ENCODE peak calls at places on chromosomes 6 and 20, in five cellular contexts. F, W, O, Q and C are unnamed samples.

GRCh38 chr6:156865019-156865629 is 87.9 kb downstream of the ARID1B start:
- DNase-seq in F (no peak), W (no peak), O (no peak), Q (peak), C (no peak)

GRCh38 chr6:108565091-108565766 is 4.5 kb downstream of the FOXO3 start:
- DNase-seq in F (no peak), W (no peak), O (peak), Q (no peak), C (no peak)

GRCh38 chr20:10240655-10241054 is 22.0 kb downstream of the SNAP25 start:
- DNase-seq in F (no peak), W (peak), O (no peak), Q (no peak), C (no peak)

GRCh38 chr20:60095456-60095855 is 137.2 kb downstream of the CDH26 start:
- DNase-seq in F (no peak), W (no peak), O (no peak), Q (peak), C (no peak)

GRCh38 chr6:140777780-140778179 is 1354.9 kb upstream of the GJE1 start:
- DNase-seq in F (no peak), W (no peak), O (no peak), Q (no peak), C (no peak)

GRCh38 chr6:11161031-11161966 is 49.8 kb upstream of the ERVFRD-1 start:
- DNase-seq in F (no peak), W (no peak), O (no peak), Q (peak), C (no peak)

GRCh38 chr6:43936476-43936875 is 166.5 kb downstream of the VEGFA start:
- DNase-seq in F (no peak), W (no peak), O (no peak), Q (no peak), C (no peak)

GRCh38 chr20:9235518-9235917 is 166.6 kb downstream of the PLCB4 start:
- DNase-seq in F (no peak), W (no peak), O (no peak), Q (peak), C (peak)

GRCh38 chr6:73984851-73985250 is 288.8 kb downstream of the CD109 start:
- DNase-seq in F (no peak), W (no peak), O (no peak), Q (no peak), C (peak)

GRCh38 chr20:20083796-20084195 is 31.5 kb downstream of the CFAP61 start:
- DNase-seq in F (no peak), W (peak), O (peak), Q (peak), C (no peak)

GRCh38 chr6:148509152-148509571 is 166.5 kb downstream of the SASH1 start:
- DNase-seq in F (no peak), W (no peak), O (no peak), Q (peak), C (no peak)

GRCh38 chr6:6221829-6222535 is 98.5 kb downstream of the F13A1 start:
- DNase-seq in F (no peak), W (peak), O (peak), Q (no peak), C (no peak)

GRCh38 chr6:168415993-168416530 is 24.9 kb upstream of the SMOC2 start:
- DNase-seq in F (no peak), W (no peak), O (no peak), Q (no peak), C (no peak)

GRCh38 chr20:18545566-18545965 is 21.7 kb upstream of the SMIM26 start:
- DNase-seq in F (no peak), W (no peak), O (no peak), Q (no peak), C (no peak)

GRCh38 chr20:17806107-17806506 is 106.3 kb downstream of the BANF2 start:
- DNase-seq in F (no peak), W (no peak), O (no peak), Q (no peak), C (no peak)

GRCh38 chr20:44643596-44644383 is 7.7 kb downstream of the ADA start:
- DNase-seq in F (no peak), W (peak), O (peak), Q (peak), C (no peak)

GRCh38 chr6:25166955-25167753 is 112.0 kb upstream of the CARMIL1 start:
- DNase-seq in F (no peak), W (no peak), O (no peak), Q (no peak), C (no peak)

GRCh38 chr20:44098256-44098630 is 88.7 kb downstream of the JPH2 start:
- DNase-seq in F (no peak), W (no peak), O (no peak), Q (no peak), C (no peak)

GRCh38 chr6:6972456-6972855 is 135.3 kb upstream of the RREB1 start:
- DNase-seq in F (no peak), W (no peak), O (no peak), Q (peak), C (peak)

GRCh38 chr6:37205189-37205996 is 35.4 kb downstream of the PIM1 start:
- DNase-seq in F (no peak), W (no peak), O (no peak), Q (no peak), C (no peak)

GRCh38 chr6:103327079-103327478 is 1532.6 kb downstream of the HACE1 start:
- DNase-seq in F (no peak), W (no peak), O (no peak), Q (no peak), C (no peak)

GRCh38 chr20:38171301-38172010 is 6.4 kb upstream of the TGM2 start:
- DNase-seq in F (no peak), W (no peak), O (no peak), Q (no peak), C (no peak)

GRCh38 chr20:301886-302848 is 4.8 kb downstream of the ZCCHC3 start:
- DNase-seq in F (no peak), W (peak), O (no peak), Q (no peak), C (no peak)

GRCh38 chr20:15278041-15278440 is 940.6 kb upstream of the FLRT3 start:
- DNase-seq in F (no peak), W (no peak), O (no peak), Q (no peak), C (no peak)

GRCh38 chr6:1686117-1687098 is 76.7 kb downstream of the FOXC1 start:
- DNase-seq in F (peak), W (peak), O (no peak), Q (peak), C (peak)

GRCh38 chr6:120431841-120432240 is 902.4 kb downstream of the TBC1D32 start:
- DNase-seq in F (no peak), W (no peak), O (no peak), Q (no peak), C (no peak)

GRCh38 chr20:19735446-19735845 is 22.6 kb upstream of the RIN2 start:
- DNase-seq in F (peak), W (no peak), O (no peak), Q (peak), C (no peak)

GRCh38 chr6:3209114-3210023 is 18.1 kb downstream of the TUBB2B start:
- DNase-seq in F (no peak), W (peak), O (peak), Q (peak), C (peak)
- TF ChIP-seq CTCF in F (no peak), W (no peak), O (no peak), Q (peak), C (peak)

GRCh38 chr6:124393536-124393935 is 568.7 kb upstream of the RNF217 start:
- DNase-seq in F (no peak), W (no peak), O (no peak), Q (peak), C (no peak)

DNA sequence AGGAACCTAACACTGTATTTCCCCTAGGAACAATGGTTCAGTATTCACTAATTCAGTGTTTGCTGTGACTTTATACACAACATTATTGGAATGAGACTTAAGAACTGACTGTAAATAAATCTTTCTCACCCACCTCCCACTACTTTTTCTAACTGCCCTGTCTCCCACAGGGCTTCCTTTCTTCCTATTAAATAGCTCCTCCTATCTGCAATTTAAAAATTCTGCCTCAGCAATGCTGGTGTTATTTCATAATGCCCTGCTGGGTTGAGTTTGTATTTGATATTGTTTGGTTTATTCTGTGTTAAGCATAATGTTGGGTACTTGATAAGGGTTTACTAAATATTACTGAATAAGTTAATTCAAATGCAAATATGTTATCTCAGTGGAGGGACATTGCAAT is 573.1 kb upstream of the RNF217 start:
- DNase-seq in F (no peak), W (peak), O (no peak), Q (peak), C (no peak)
- TF ChIP-seq CTCF in F (no peak), W (peak), O (no peak), Q (peak), C (no peak)

GRCh38 chr6:57313009-57313408 is 4.4 kb upstream of the PRIM2 start:
- DNase-seq in F (no peak), W (no peak), O (no peak), Q (no peak), C (no peak)

GRCh38 chr6:57315851-57316250 is 1.6 kb upstream of the PRIM2 start:
- DNase-seq in F (no peak), W (no peak), O (no peak), Q (no peak), C (no peak)

GRCh38 chr6:57312004-57312345 is 5.5 kb upstream of the PRIM2 start:
- DNase-seq in F (no peak), W (no peak), O (no peak), Q (no peak), C (no peak)

GRCh38 chr6:57316581-57317059 is 810 bp upstream of the PRIM2 start:
- DNase-seq in F (peak), W (peak), O (peak), Q (peak), C (peak)

GRCh38 chr6:57313711-57314471 is 3.5 kb upstream of the PRIM2 start:
- DNase-seq in F (peak), W (no peak), O (no peak), Q (peak), C (peak)
- TF ChIP-seq CTCF in F (peak), W (no peak), O (no peak), Q (no peak), C (no peak)

GRCh38 chr20:24617080-24617432 is 147.6 kb downstream of the SYNDIG1 start:
- DNase-seq in F (no peak), W (no peak), O (no peak), Q (no peak), C (no peak)
- TF ChIP-seq CTCF in F (no peak), W (no peak), O (no peak), Q (no peak), C (no peak)

GRCh38 chr6:107185570-107185969 is 70.3 kb upstream of the BEND3 start:
- DNase-seq in F (no peak), W (peak), O (no peak), Q (peak), C (no peak)
- TF ChIP-seq CTCF in F (no peak), W (peak), O (no peak), Q (peak), C (no peak)

GRCh38 chr20:34708621-34709043 is 4.5 kb downstream of the TP53INP2 start:
- DNase-seq in F (no peak), W (peak), O (peak), Q (peak), C (no peak)

GRCh38 chr20:34710568-34710839 is 6.4 kb downstream of the TP53INP2 start:
- DNase-seq in F (no peak), W (no peak), O (no peak), Q (no peak), C (no peak)

GRCh38 chr20:34709044-34709835 is 5.1 kb downstream of the TP53INP2 start:
- DNase-seq in F (peak), W (peak), O (peak), Q (peak), C (no peak)

GRCh38 chr20:34710861-34711574 is 6.9 kb downstream of the TP53INP2 start:
- DNase-seq in F (no peak), W (no peak), O (no peak), Q (no peak), C (no peak)

DNA sequence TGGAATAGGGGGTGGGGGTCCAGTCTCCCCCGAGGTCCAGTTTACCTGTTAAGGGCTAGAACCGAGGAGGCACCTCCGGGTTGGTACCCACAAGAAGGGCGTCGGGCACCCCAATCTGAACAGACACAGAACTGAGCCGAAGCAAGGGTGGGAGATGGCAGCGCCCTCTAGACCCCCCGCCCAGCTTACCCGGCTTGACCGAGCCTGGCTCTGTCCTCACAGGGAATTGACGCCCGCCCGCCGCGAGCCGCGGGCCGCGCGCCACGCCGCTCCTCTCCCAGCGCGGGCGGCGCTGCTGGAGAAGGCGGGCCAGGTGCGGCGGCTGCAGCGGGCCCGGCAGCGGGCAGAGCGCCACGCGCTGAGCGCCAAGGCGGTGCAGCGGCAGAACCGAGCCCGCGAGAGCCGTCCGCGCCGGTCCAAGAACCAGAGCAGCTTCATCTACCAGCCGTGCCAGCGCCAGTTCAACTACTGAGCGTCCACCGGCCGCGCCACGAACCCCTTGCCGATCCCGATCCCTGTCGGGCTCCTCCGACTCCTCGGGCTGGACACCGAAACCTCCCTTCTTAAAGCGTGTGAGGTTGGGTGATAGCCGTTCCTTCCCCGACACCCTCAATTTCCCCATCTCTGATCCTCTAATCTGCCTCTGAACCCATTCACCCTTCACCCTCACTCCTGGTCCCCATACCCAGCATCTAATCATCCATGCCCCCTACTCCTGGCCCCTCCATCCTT is 5.9 kb downstream of the TP53INP2 start:
- DNase-seq in F (no peak), W (peak), O (no peak), Q (peak), C (no peak)
- TF ChIP-seq CTCF in F (no peak), W (peak), O (peak), Q (no peak), C (peak)

GRCh38 chr6:147448212-147448611 is 60.3 kb upstream of the SAMD5 start:
- DNase-seq in F (no peak), W (peak), O (peak), Q (no peak), C (no peak)
- TF ChIP-seq CTCF in F (no peak), W (no peak), O (no peak), Q (no peak), C (no peak)

GRCh38 chr6:46103437-46103836 is 26.4 kb upstream of the ENPP4 start:
- DNase-seq in F (no peak), W (peak), O (no peak), Q (no peak), C (no peak)
- TF ChIP-seq CTCF in F (peak), W (no peak), O (no peak), Q (no peak), C (no peak)

DNA sequence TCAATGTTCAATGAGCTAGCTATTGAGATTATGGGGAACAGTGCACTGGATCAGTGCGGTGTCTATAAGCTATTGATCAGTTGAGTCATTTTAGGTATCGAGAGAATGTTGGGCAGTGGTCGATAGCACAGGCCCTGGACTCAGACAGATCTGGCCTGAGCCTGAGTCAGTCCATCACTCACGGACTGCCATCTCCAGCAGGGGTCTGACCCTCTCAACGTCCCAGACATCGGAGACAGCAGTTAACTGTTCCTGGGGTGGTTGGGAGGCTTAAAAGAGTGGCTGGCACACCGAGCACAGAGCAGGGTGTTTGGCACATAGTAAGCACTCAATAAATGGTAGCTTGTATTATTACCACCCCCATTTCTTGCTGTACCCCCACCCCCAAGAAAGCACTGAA is 9.3 kb downstream of the EYA2 start:
- DNase-seq in F (no peak), W (no peak), O (no peak), Q (no peak), C (no peak)
- TF ChIP-seq CTCF in F (no peak), W (no peak), O (no peak), Q (no peak), C (no peak)

GRCh38 chr20:58637466-58638198 is 13.5 kb upstream of the STX16 start:
- DNase-seq in F (no peak), W (no peak), O (no peak), Q (no peak), C (no peak)

GRCh38 chr20:58634818-58635665 is 16.0 kb upstream of the STX16 start:
- DNase-seq in F (no peak), W (no peak), O (no peak), Q (no peak), C (no peak)

GRCh38 chr20:58636396-58636982 is 14.6 kb upstream of the STX16 start:
- DNase-seq in F (no peak), W (no peak), O (no peak), Q (no peak), C (no peak)

GRCh38 chr20:58638467-58639181 is 12.5 kb upstream of the STX16 start:
- DNase-seq in F (no peak), W (no peak), O (no peak), Q (no peak), C (no peak)

GRCh38 chr20:58636983-58637421 is 14.1 kb upstream of the STX16 start:
- DNase-seq in F (no peak), W (peak), O (no peak), Q (no peak), C (no peak)
- TF ChIP-seq CTCF in F (no peak), W (peak), O (no peak), Q (peak), C (no peak)